ENCODE peak calls at places on chromosomes 7 and 10, in five cellular contexts. One of them, this sample, is unnamed.

GRCh38 chr10:119191881-119192280 is 13.3 kb upstream of the PRDX3 start:
- DNase-seq in AG04449: no peak
- DNase-seq in GM23338: no peak
- DNase-seq in coronary artery: no peak
- DNase-seq in fibroblast of mammary gland: no peak
- DNase-seq in this sample: no peak

GRCh38 chr10:93991596-93992284 is 2.0 kb upstream of the PLCE1 start:
- DNase-seq in GM23338: peak
- DNase-seq in fibroblast of mammary gland: peak
- DNase-seq in AG04449: no peak
- DNase-seq in coronary artery: peak
- DNase-seq in this sample: no peak

GRCh38 chr10:75633568-75633967 is 202.1 kb downstream of the LRMDA start:
- DNase-seq in AG04449: no peak
- DNase-seq in coronary artery: no peak
- DNase-seq in fibroblast of mammary gland: no peak
- DNase-seq in GM23338: no peak
- DNase-seq in this sample: no peak

GRCh38 chr10:3173173-3173878 is 744 bp upstream of the PITRM1 start:
- DNase-seq in AG04449: no peak
- DNase-seq in coronary artery: no peak
- DNase-seq in GM23338: peak
- DNase-seq in fibroblast of mammary gland: no peak
- DNase-seq in this sample: no peak

GRCh38 chr7:140367528-140367927 is 30.8 kb downstream of the SLC37A3 start:
- DNase-seq in coronary artery: no peak
- DNase-seq in AG04449: no peak
- DNase-seq in fibroblast of mammary gland: no peak
- DNase-seq in GM23338: no peak
- DNase-seq in this sample: no peak

GRCh38 chr10:55500931-55501559 is 700.0 kb upstream of the PCDH15 start:
- DNase-seq in fibroblast of mammary gland: peak
- DNase-seq in GM23338: peak
- DNase-seq in AG04449: no peak
- DNase-seq in coronary artery: no peak
- DNase-seq in this sample: peak

GRCh38 chr10:111488668-111489067 is 411.8 kb downstream of the ADRA2A start:
- DNase-seq in GM23338: no peak
- DNase-seq in coronary artery: no peak
- DNase-seq in AG04449: no peak
- DNase-seq in fibroblast of mammary gland: no peak
- DNase-seq in this sample: no peak

GRCh38 chr7:107594961-107595737 is 15.1 kb downstream of the BCAP29 start:
- DNase-seq in AG04449: peak
- DNase-seq in coronary artery: no peak
- DNase-seq in fibroblast of mammary gland: peak
- DNase-seq in GM23338: no peak
- DNase-seq in this sample: peak

GRCh38 chr10:27252267-27253000 is 11.8 kb upstream of the ACBD5 start:
- DNase-seq in fibroblast of mammary gland: peak
- DNase-seq in coronary artery: no peak
- DNase-seq in AG04449: no peak
- DNase-seq in GM23338: peak
- DNase-seq in this sample: no peak

GRCh38 chr10:1109795-1110673 is 53.8 kb downstream of the WDR37 start:
- DNase-seq in GM23338: peak
- DNase-seq in AG04449: peak
- DNase-seq in fibroblast of mammary gland: peak
- DNase-seq in coronary artery: no peak
- DNase-seq in this sample: peak

GRCh38 chr10:90148121-90148855 is 446.9 kb downstream of the KIF20B start:
- DNase-seq in coronary artery: no peak
- DNase-seq in AG04449: no peak
- DNase-seq in GM23338: peak
- DNase-seq in fibroblast of mammary gland: peak
- DNase-seq in this sample: no peak

GRCh38 chr10:79074732-79075131 is 6.0 kb downstream of the ZMIZ1 start:
- DNase-seq in GM23338: no peak
- DNase-seq in fibroblast of mammary gland: no peak
- DNase-seq in AG04449: no peak
- DNase-seq in coronary artery: no peak
- DNase-seq in this sample: no peak

GRCh38 chr7:109844362-109844761 is 1246.6 kb upstream of the LRRN3 start:
- DNase-seq in coronary artery: no peak
- DNase-seq in GM23338: peak
- DNase-seq in fibroblast of mammary gland: peak
- DNase-seq in AG04449: no peak
- DNase-seq in this sample: peak

GRCh38 chr10:63935705-63936104 is 414.5 kb downstream of the REEP3 start:
- DNase-seq in AG04449: no peak
- DNase-seq in coronary artery: no peak
- DNase-seq in fibroblast of mammary gland: no peak
- DNase-seq in GM23338: peak
- DNase-seq in this sample: no peak

GRCh38 chr10:93580824-93581223 is 14.4 kb downstream of the FFAR4 start:
- DNase-seq in fibroblast of mammary gland: peak
- DNase-seq in AG04449: no peak
- DNase-seq in coronary artery: no peak
- DNase-seq in GM23338: peak
- DNase-seq in this sample: no peak

GRCh38 chr10:108544500-108545120 is 1378.7 kb downstream of the XPNPEP1 start:
- DNase-seq in fibroblast of mammary gland: peak
- DNase-seq in AG04449: no peak
- DNase-seq in coronary artery: no peak
- DNase-seq in GM23338: peak
- DNase-seq in this sample: no peak

GRCh38 chr7:81577642-81578349 is 192.1 kb downstream of the HGF start:
- DNase-seq in coronary artery: no peak
- DNase-seq in fibroblast of mammary gland: no peak
- DNase-seq in GM23338: no peak
- DNase-seq in AG04449: no peak
- DNase-seq in this sample: no peak

GRCh38 chr7:23618241-23618640 is 21.1 kb downstream of the CCDC126 start:
- DNase-seq in coronary artery: no peak
- DNase-seq in fibroblast of mammary gland: peak
- DNase-seq in GM23338: no peak
- DNase-seq in AG04449: no peak
- DNase-seq in this sample: no peak

GRCh38 chr10:357201-357950 is 222.1 kb downstream of the ZMYND11 start:
- DNase-seq in GM23338: no peak
- DNase-seq in fibroblast of mammary gland: no peak
- DNase-seq in AG04449: no peak
- DNase-seq in coronary artery: no peak
- DNase-seq in this sample: no peak

GRCh38 chr7:157841757-157842390 is 505.1 kb downstream of the DNAJB6 start:
- DNase-seq in AG04449: no peak
- DNase-seq in GM23338: no peak
- DNase-seq in coronary artery: no peak
- DNase-seq in fibroblast of mammary gland: peak
- DNase-seq in this sample: no peak

GRCh38 chr10:9550810-9551209 is 1466.9 kb upstream of the CELF2 start:
- DNase-seq in GM23338: no peak
- DNase-seq in coronary artery: no peak
- DNase-seq in fibroblast of mammary gland: no peak
- DNase-seq in AG04449: no peak
- DNase-seq in this sample: no peak

GRCh38 chr10:110387983-110388681 is 83.4 kb upstream of the SMNDC1 start:
- DNase-seq in AG04449: no peak
- DNase-seq in fibroblast of mammary gland: peak
- DNase-seq in coronary artery: no peak
- DNase-seq in GM23338: no peak
- DNase-seq in this sample: no peak

DNA sequence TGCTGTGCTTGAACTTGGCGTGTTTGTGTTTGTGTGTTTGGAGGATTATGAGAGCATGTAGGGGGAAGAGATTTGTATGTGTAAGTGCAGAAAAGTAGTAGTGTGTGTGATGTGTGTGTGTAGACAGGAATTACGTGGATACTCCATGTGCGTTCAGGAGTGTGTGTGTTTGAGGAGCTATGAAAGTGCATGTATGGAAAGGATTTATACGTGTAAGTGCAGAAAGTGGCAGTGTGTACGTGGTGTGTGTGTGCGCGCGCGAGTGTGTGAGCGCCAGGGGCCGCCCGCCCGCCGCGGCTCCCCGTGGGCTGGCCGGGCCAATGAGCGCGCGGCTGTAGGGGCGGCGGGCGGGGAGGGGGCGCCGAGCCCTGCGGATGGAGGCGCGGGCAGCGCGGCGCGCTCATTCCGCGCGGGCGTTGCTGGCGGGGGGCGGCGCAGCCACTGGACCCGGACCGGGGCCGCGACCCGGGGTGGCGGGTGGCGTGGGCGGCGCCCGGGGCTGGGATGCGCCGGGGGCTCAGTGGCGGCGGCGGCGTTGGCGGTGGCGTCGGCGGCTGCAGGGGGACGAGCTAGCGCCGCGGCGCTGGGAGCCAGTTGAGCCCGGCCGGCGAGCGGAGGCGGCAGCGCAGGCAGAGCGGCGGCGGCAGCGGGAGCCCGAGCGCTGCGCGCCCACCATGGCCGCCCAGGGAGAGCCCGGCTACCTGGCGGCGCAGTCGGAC is at the start of gene BICC1:
- DNase-seq in coronary artery: no peak
- DNase-seq in GM23338: peak
- DNase-seq in AG04449: no peak
- DNase-seq in fibroblast of mammary gland: peak
- DNase-seq in this sample: no peak
- TF ChIP-seq CTCF in coronary artery: no peak
- TF ChIP-seq CTCF in GM23338: no peak
- TF ChIP-seq CTCF in AG04449: no peak
- TF ChIP-seq CTCF in fibroblast of mammary gland: no peak
- TF ChIP-seq CTCF in this sample: no peak

GRCh38 chr7:92412745-92413144 is 34.5 kb upstream of the GATAD1 start:
- DNase-seq in fibroblast of mammary gland: no peak
- DNase-seq in AG04449: no peak
- DNase-seq in coronary artery: no peak
- DNase-seq in GM23338: no peak
- DNase-seq in this sample: no peak

GRCh38 chr7:92417913-92418312 is 29.4 kb upstream of the GATAD1 start:
- DNase-seq in fibroblast of mammary gland: no peak
- DNase-seq in coronary artery: no peak
- DNase-seq in AG04449: no peak
- DNase-seq in GM23338: peak
- DNase-seq in this sample: no peak

GRCh38 chr7:92409357-92409756 is 37.9 kb upstream of the GATAD1 start:
- DNase-seq in coronary artery: no peak
- DNase-seq in AG04449: no peak
- DNase-seq in GM23338: no peak
- DNase-seq in fibroblast of mammary gland: no peak
- DNase-seq in this sample: no peak

DNA sequence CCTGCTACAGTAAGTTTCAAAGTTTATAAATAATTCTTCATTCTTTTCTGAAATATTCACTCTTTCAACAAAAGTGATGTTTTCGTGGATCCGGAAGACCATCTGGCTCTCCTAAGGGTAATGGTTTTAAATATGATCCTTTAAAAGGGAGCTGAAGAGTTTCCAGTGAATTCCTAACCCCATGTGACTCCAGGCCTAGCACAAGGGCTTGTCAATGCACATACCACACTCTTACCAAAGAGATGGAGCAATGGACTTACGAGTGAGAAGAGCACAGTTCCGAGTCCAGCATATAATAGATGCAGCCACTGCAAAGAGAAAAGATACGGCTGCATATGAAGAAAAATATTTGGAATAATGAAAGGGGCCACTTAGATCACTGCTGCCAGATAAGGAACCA is 32.1 kb upstream of the GATAD1 start:
- DNase-seq in GM23338: no peak
- DNase-seq in fibroblast of mammary gland: no peak
- DNase-seq in AG04449: peak
- DNase-seq in coronary artery: no peak
- DNase-seq in this sample: no peak
- H3K4me3 ChIP-seq in GM23338: no peak
- H3K4me3 ChIP-seq in fibroblast of mammary gland: no peak
- H3K4me3 ChIP-seq in AG04449: no peak
- H3K4me3 ChIP-seq in coronary artery: no peak
- H3K4me3 ChIP-seq in this sample: no peak

GRCh38 chr7:17976952-17977351 is 36.7 kb upstream of the SNX13 start:
- DNase-seq in fibroblast of mammary gland: no peak
- DNase-seq in coronary artery: no peak
- DNase-seq in AG04449: no peak
- DNase-seq in GM23338: no peak
- DNase-seq in this sample: no peak

GRCh38 chr7:17968791-17969715 is 28.8 kb upstream of the SNX13 start:
- DNase-seq in AG04449: no peak
- DNase-seq in GM23338: no peak
- DNase-seq in fibroblast of mammary gland: no peak
- DNase-seq in coronary artery: no peak
- DNase-seq in this sample: no peak

GRCh38 chr7:17966706-17967105 is 26.4 kb upstream of the SNX13 start:
- DNase-seq in AG04449: no peak
- DNase-seq in fibroblast of mammary gland: no peak
- DNase-seq in coronary artery: no peak
- DNase-seq in GM23338: no peak
- DNase-seq in this sample: no peak

GRCh38 chr7:17965600-17965999 is 25.3 kb upstream of the SNX13 start:
- DNase-seq in coronary artery: no peak
- DNase-seq in fibroblast of mammary gland: peak
- DNase-seq in GM23338: no peak
- DNase-seq in AG04449: no peak
- DNase-seq in this sample: no peak

DNA sequence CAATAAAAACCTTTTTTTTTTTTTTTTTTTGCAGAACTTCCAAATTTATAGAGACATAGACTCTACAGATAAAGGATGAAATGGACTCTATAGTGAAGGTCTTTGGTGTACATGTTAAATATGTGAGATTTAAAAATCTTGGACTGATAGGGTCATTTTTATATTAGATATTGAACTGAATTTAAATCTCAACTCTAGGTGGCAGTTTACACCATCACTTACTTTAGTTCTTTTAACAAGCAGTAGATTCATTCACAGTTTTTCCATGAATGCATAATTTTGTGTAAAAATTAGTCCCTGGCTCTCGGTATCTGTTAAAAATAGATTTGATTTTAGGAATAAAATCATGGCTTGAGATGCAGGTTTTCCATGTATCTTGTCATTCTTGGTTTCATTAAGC is 31.1 kb upstream of the SNX13 start:
- DNase-seq in fibroblast of mammary gland: peak
- DNase-seq in coronary artery: no peak
- DNase-seq in GM23338: no peak
- DNase-seq in AG04449: no peak
- DNase-seq in this sample: no peak
- TF ChIP-seq CTCF in fibroblast of mammary gland: no peak
- TF ChIP-seq CTCF in coronary artery: no peak
- TF ChIP-seq CTCF in GM23338: no peak
- TF ChIP-seq CTCF in AG04449: no peak
- TF ChIP-seq CTCF in this sample: no peak

DNA sequence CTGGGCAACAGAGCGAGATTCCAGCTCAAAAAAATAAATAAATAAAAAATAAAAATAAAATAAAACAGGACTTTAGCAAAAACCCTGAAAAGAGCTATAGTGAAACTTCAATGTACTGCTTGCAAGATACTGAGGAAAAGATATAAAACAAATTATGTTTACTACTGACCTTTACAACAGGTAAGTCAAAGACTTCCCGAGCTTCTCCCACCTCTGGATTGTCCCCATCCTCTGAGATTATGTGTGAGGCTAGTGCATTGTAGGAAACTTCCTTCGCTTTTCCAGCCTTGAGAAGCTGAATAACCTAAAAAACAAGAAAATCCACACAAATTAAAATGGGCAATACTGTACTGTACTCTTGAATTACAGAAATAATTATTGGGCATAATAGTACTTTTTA is 4.4 kb downstream of the PAXIP1 start:
- DNase-seq in AG04449: no peak
- DNase-seq in fibroblast of mammary gland: no peak
- DNase-seq in GM23338: no peak
- DNase-seq in coronary artery: no peak
- DNase-seq in this sample: no peak
- H3K4me3 ChIP-seq in AG04449: no peak
- H3K4me3 ChIP-seq in fibroblast of mammary gland: no peak
- H3K4me3 ChIP-seq in GM23338: no peak
- H3K4me3 ChIP-seq in coronary artery: no peak
- H3K4me3 ChIP-seq in this sample: no peak

This sample was measured in astrocyte of the cerebellum.